ENCODE peak calls at places on chromosome 15, in five cellular contexts. N is small intestine, R is renal cortical epithelial cell, C is breast epithelium, Y is Caco-2. O is an unnamed sample.

GRCh38 chr15:57667171-57667924 is 39.2 kb upstream of the POLR2M start:
- DNase-seq in N (peak), R (peak), C (no peak), Y (peak), O (peak)

GRCh38 chr15:98442379-98442833 is 205.9 kb upstream of the IGF1R start:
- DNase-seq in N (peak), R (peak), C (no peak), Y (peak), O (peak)

GRCh38 chr15:67050522-67051087 is 14.8 kb upstream of the SMAD3 start:
- DNase-seq in N (no peak), R (peak), C (no peak), Y (no peak), O (no peak)

GRCh38 chr15:65326109-65326508 is 21.6 kb downstream of the RNU5B-1 start:
- DNase-seq in N (no peak), R (peak), C (peak), Y (no peak), O (peak)

GRCh38 chr15:72342385-72342784 is 22.4 kb upstream of the CELF6 start:
- DNase-seq in N (peak), R (peak), C (no peak), Y (peak), O (peak)

GRCh38 chr15:72197460-72198409 is at the start of gene GRAMD2A:
- DNase-seq in N (peak), R (peak), C (no peak), Y (no peak), O (peak)

GRCh38 chr15:82014989-82015388 is 30.8 kb downstream of the MEX3B start:
- DNase-seq in N (no peak), R (no peak), C (no peak), Y (no peak), O (no peak)

GRCh38 chr15:42494998-42495360 is 455 bp upstream of the SNAP23 start:
- DNase-seq in N (peak), R (peak), C (no peak), Y (no peak), O (peak)

GRCh38 chr15:83559310-83559966 is 94.5 kb upstream of the ADAMTSL3 start:
- DNase-seq in N (peak), R (peak), C (no peak), Y (peak), O (peak)